ENCODE peak calls at places on chromosomes 4 and X, in six cellular contexts. C is GM23338, K is SK-N-SH, A is HepG2, L is HCT116, H is GM12878. G is an unnamed sample. For H3K4me1, the result is how much of the 10 kb centered on the place peaks cover.

GRCh38 chrX:154818916-154819770 is 13.9 kb upstream of the MPP1 start:
- DNase-seq in C (no peak), L (no peak), A (no peak), H (no peak), K (no peak), G (no peak)

GRCh38 chr4:112053825-112054224 is 91.4 kb upstream of the FAM241A start:
- DNase-seq in C (no peak), A (no peak), K (no peak), H (no peak), L (no peak), G (no peak)

GRCh38 chrX:48715066-48715465 is 18.5 kb downstream of the SUV39H1 start:
- DNase-seq in A (no peak), H (no peak), C (no peak), L (no peak), K (no peak), G (no peak)

GRCh38 chr4:2472187-2472586 is 3.3 kb downstream of the RNF4 start:
- DNase-seq in L (no peak), C (no peak), A (no peak), H (no peak), K (no peak), G (no peak)

GRCh38 chr4:141021397-141022194 is 111.7 kb downstream of the RNF150 start:
- DNase-seq in K (no peak), L (no peak), H (no peak), C (no peak), A (no peak), G (no peak)

GRCh38 chr4:189096108-189096507 is 844.6 kb upstream of the FRG1 start:
- DNase-seq in L (no peak), A (no peak), H (no peak), C (no peak), K (no peak), G (no peak)

GRCh38 chr4:150181536-150181935 is 103.3 kb downstream of the DCLK2 start:
- DNase-seq in C (peak), K (peak), A (no peak), H (no peak), L (no peak), G (no peak)

GRCh38 chr4:140078366-140078765 is 75.6 kb downstream of the MAML3 start:
- DNase-seq in A (no peak), L (no peak), H (no peak), C (peak), K (no peak), G (no peak)

GRCh38 chr4:176001171-176002006 is 64.3 kb upstream of the WDR17 start:
- DNase-seq in L (peak), C (peak), K (peak), H (no peak), A (no peak), G (no peak)

GRCh38 chr4:148118179-148118578 is 324.0 kb downstream of the NR3C2 start:
- DNase-seq in A (no peak), C (no peak), H (no peak), K (no peak), L (no peak), G (no peak)

GRCh38 chr4:168074861-168075260 is 17.5 kb upstream of the ANXA10 start:
- DNase-seq in C (no peak), A (no peak), L (no peak), H (no peak), K (no peak), G (no peak)

GRCh38 chr4:5098176-5098575 is 46.9 kb downstream of the STK32B start:
- DNase-seq in A (no peak), K (no peak), H (no peak), L (no peak), C (no peak), G (no peak)

GRCh38 chr4:177879851-177880250 is 437.6 kb upstream of the AGA start:
- DNase-seq in C (peak), A (no peak), H (no peak), K (no peak), L (peak), G (no peak)

GRCh38 chr4:2024683-2025082 is 15.9 kb upstream of the NELFA start:
- DNase-seq in A (no peak), H (no peak), C (no peak), L (no peak), K (no peak), G (no peak)

GRCh38 chr4:66974665-66975064 is 570.6 kb downstream of the CENPC start:
- DNase-seq in K (no peak), A (no peak), C (no peak), L (no peak), H (no peak), G (no peak)

GRCh38 chr4:120902925-120903324 is 19.6 kb downstream of the PRDM5 start:
- DNase-seq in A (no peak), H (no peak), K (no peak), L (no peak), C (no peak), G (no peak)

GRCh38 chr4:90476586-90476985 is 349.4 kb downstream of the CCSER1 start:
- DNase-seq in C (no peak), H (no peak), A (no peak), L (no peak), K (no peak), G (no peak)

GRCh38 chrX:131985526-131986049 is 37.5 kb upstream of the STK26 start:
- DNase-seq in H (no peak), K (no peak), A (peak), L (no peak), C (peak), G (no peak)

GRCh38 chrX:133364201-133364600 is 51.1 kb downstream of the GPC4 start:
- DNase-seq in C (no peak), K (no peak), A (no peak), L (no peak), H (no peak), G (no peak)

GRCh38 chr4:184514121-184514988 is 40.0 kb upstream of the IRF2 start:
- DNase-seq in A (no peak), H (peak), L (no peak), C (no peak), K (peak), G (no peak)

GRCh38 chr4:113981591-113981990 is 2.1 kb upstream of the ARSJ start:
- DNase-seq in H (no peak), C (no peak), A (no peak), L (no peak), K (no peak), G (no peak)

GRCh38 chr4:5142726-5143125 is 91.4 kb downstream of the STK32B start:
- DNase-seq in H (no peak), C (peak), A (peak), L (peak), K (peak), G (no peak)

GRCh38 chrX:151004085-151004484 is 20.9 kb downstream of the HMGB3 start:
- DNase-seq in K (no peak), L (no peak), H (no peak), C (no peak), A (peak), G (no peak)

GRCh38 chr4:128601992-128602695 is 207.4 kb upstream of the JADE1 start:
- DNase-seq in K (no peak), C (no peak), L (no peak), A (no peak), H (no peak), G (no peak)

GRCh38 chr4:90597927-90598326 is 470.7 kb downstream of the CCSER1 start:
- DNase-seq in H (no peak), K (no peak), A (no peak), L (no peak), C (no peak), G (no peak)

GRCh38 chr4:129668092-129668491 is 572.1 kb downstream of the C4orf33 start:
- DNase-seq in A (no peak), C (peak), H (no peak), K (no peak), L (no peak), G (no peak)

DNA sequence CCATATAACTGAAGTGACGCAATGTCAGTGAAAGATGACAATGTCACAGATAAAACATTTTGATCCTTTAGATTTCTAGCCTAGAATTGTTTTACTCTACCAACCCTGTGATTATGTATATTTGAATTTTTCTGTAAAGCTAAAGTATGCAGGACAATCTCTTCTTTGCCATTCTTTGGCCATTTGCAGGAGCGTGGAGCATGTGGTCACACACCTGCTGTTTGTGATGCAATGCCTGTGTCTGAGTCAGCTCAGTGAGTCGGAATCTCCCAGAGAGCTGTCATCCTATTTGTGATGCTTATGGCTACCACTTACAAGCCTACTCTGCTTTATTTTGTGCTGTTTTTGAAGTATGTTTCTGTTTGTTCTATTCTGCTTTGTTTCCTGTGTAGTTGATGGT is 214.5 kb downstream of the NAF1 start:
- DNase-seq in L (peak), H (no peak), C (no peak), K (no peak), A (no peak), G (no peak)
- TF ChIP-seq REST in L (no peak), H (no peak), C (no peak), K (no peak), A (no peak), G (no peak)

DNA sequence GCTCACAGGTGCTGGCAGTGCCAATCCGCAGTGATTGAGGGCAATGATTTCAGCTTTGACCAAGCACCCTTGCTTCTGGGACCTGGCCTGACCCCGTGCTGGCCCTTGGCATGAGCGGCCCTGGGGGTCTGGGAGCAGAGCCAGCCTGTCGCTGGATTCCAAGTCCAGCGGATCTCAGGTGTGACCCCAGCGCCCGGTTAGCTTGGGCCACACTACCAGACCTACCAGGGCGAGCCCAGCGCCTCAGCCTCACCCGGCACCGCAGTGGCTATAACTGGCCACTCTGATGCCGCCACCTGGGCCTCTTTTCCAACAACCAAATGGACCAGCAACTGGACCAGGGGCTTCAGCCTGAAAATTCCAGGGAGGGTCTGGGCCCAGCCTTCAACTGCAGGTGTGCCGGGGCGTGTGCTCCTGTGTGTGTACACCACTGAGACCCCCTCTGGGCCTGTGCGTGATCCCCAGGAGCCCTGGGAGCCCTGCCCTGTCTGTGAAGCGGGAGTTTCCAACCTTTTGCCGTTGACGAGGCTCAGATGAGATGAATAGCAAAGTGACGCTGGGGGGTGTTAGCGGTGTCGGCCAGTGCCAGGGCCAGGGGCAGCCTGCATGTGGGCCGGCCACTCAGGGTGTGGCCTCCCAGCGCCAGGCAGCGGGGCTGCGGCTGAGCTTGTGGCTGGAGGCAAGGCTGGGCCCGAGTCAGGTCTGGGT is 658 bp downstream of the SH3TC1 start:
- DNase-seq in H (no peak), C (no peak), A (no peak), L (no peak), K (no peak), G (no peak)
- TF ChIP-seq POLR2AphosphoS5 in H (no peak), C (no peak), A (no peak), L (no peak), K (no peak), G (no peak)

DNA sequence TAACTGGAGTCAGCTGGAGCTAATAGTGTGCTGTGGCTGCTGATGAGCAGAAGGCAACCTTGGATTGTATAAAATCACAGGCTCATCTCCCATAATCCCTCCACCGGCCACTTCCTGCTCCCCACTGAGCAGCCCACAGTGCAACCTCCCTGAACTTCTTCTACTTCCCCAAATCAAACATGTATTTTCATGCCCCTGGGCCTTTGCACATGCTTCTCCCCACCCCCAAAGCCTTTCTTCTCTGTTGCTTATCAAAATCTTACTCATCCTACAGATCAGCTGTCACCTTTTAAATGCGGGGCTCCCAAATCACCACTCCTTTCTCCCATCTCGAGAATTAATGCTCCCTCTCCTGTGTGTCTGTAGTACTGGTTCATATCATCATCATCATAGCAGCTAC is 35.8 kb downstream of the RHOH start:
- DNase-seq in H (no peak), L (no peak), K (no peak), A (no peak), C (no peak), G (no peak)
- H3K4me1 ChIP-seq in H (under half), L (under half), K (under half), A (under half), C (under half), G (under half)

GRCh38 chrX:23311731-23312130 is 22.9 kb upstream of the PTCHD1 start:
- DNase-seq in H (no peak), L (no peak), K (no peak), A (no peak), C (no peak), G (no peak)

GRCh38 chrX:23317799-23318724 is 16.6 kb upstream of the PTCHD1 start:
- DNase-seq in H (no peak), L (no peak), C (peak), A (no peak), K (peak), G (peak)

DNA sequence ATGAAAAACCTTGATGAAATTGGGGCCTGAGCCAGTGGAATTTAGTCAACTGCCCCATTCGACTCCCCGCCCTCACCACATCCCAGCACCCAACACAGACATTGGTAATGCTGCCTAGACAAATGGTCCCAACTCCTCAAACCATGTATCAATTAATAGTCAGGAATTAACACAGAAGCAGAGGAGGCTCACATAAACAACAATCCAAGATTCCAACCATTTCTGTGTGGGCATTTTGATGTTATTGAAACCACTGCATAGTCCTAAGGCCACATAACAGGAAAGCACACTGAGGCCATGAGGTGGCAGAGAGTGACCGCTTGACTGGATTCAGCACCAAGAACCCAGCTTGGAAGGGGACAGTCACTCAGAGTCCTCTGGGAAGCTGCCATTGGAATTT is 22.5 kb upstream of the PTCHD1 start:
- DNase-seq in K (no peak), H (no peak), L (no peak), C (no peak), A (no peak), G (no peak)
- TF ChIP-seq REST in K (no peak), H (no peak), L (no peak), C (no peak), A (no peak), G (no peak)

GRCh38 chr4:48962636-48963035 is 23.4 kb upstream of the CWH43 start:
- DNase-seq in C (no peak), H (no peak), A (no peak), L (no peak), K (no peak), G (no peak)

GRCh38 chr4:48960988-48961635 is 25.0 kb upstream of the CWH43 start:
- DNase-seq in L (no peak), K (no peak), H (no peak), A (no peak), C (no peak), G (no peak)

GRCh38 chr4:48967101-48967500 is 19.0 kb upstream of the CWH43 start:
- DNase-seq in L (no peak), A (no peak), K (no peak), H (no peak), C (no peak), G (no peak)

GRCh38 chr4:48967626-48968025 is 18.4 kb upstream of the CWH43 start:
- DNase-seq in C (peak), L (no peak), H (no peak), A (no peak), K (no peak), G (no peak)

GRCh38 chr4:48963042-48963679 is 22.9 kb upstream of the CWH43 start:
- DNase-seq in A (peak), K (peak), L (peak), C (peak), H (peak), G (peak)
- TF ChIP-seq POLR2AphosphoS5 in A (no peak), K (no peak), L (no peak), C (no peak), H (no peak), G (no peak)

DNA sequence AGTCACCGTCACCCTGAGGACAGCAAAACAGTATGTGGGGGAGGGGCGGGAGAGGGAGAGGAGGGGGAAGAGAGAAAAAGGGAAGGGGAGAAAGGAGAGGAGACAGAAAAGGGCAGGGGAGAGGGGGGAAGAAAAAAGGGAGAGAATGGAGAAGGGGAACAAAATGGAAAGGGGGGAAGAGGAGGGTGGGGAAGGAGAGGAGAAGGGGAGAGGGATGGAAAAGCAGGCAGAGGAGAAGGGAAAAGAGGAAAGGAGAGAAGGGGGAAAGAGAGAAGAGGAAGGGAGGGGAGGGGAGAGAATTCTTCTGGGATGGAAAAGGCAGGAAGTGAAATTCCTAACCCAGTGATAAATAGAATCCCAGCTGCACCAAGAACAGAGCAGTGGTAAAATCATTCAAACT is 244.3 kb downstream of the BCOR start:
- DNase-seq in A (no peak), C (no peak), K (no peak), L (no peak), H (no peak), G (no peak)
- H3K4me1 ChIP-seq in A (under half), C (under half), K (under half), L (under half), H (under half), G (under half)

GRCh38 chrX:137748827-137749226 is 182.9 kb downstream of the ZIC3 start:
- DNase-seq in H (no peak), A (no peak), L (no peak), K (no peak), C (no peak), G (no peak)

GRCh38 chrX:137746289-137746688 is 180.4 kb downstream of the ZIC3 start:
- DNase-seq in L (no peak), A (no peak), C (no peak), H (no peak), K (no peak), G (no peak)

GRCh38 chrX:137743414-137743813 is 177.5 kb downstream of the ZIC3 start:
- DNase-seq in L (no peak), C (no peak), A (no peak), H (no peak), K (no peak), G (no peak)

GRCh38 chrX:137747231-137747630 is 181.3 kb downstream of the ZIC3 start:
- DNase-seq in A (no peak), C (peak), K (no peak), H (no peak), L (no peak), G (no peak)

GRCh38 chrX:137749282-137749681 is 183.4 kb downstream of the ZIC3 start:
- DNase-seq in C (peak), L (no peak), A (no peak), K (no peak), H (no peak), G (no peak)
- TF ChIP-seq REST in C (no peak), L (no peak), A (no peak), K (no peak), H (no peak), G (no peak)

GRCh38 chr4:145805490-145805889 is 125.5 kb downstream of the C4orf51 start:
- DNase-seq in L (no peak), C (peak), K (no peak), A (peak), H (no peak), G (no peak)

GRCh38 chr4:145799225-145799624 is 119.3 kb downstream of the C4orf51 start:
- DNase-seq in K (no peak), L (no peak), A (no peak), H (no peak), C (no peak), G (no peak)

GRCh38 chr4:145808848-145809512 is 129.0 kb downstream of the C4orf51 start:
- DNase-seq in K (no peak), L (no peak), A (no peak), C (no peak), H (no peak), G (no peak)

GRCh38 chr4:145808021-145808650 is 128.2 kb downstream of the C4orf51 start:
- DNase-seq in C (peak), K (peak), A (peak), L (peak), H (peak), G (peak)

DNA sequence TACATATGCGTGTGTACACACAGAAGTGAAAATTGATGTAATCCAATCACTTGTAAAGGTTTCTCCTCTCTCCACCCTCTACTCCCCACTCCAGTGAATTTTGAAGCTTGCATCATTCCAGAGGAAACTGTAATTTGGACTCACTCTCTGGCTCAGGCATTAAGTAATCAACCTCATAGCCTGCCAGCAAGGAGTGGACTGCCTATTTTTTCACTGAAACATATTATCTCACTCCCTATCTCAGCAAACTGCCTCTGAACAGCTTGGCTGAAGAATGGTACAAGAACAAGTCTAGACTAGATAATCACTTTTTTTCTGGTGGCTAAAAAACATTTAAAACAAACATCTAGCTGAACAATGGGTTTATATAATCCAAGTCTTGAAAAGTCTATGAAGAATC is 124.2 kb downstream of the C4orf51 start:
- DNase-seq in H (no peak), C (no peak), K (no peak), A (peak), L (no peak), G (no peak)
- TF ChIP-seq POLR2AphosphoS5 in H (no peak), C (no peak), K (peak), A (no peak), L (no peak), G (no peak)

GRCh38 chr4:153764611-153765368 is 5.0 kb upstream of the RNF175 start:
- DNase-seq in A (no peak), C (no peak), L (no peak), K (no peak), H (no peak), G (no peak)
- H3K4me1 ChIP-seq in A (under half), C (under half), L (under half), K (under half), H (under half), G (under half)

G was measured in Panc1.